ENCODE peak calls at places on chromosomes 11 and 22, in five cellular contexts. T is WTC11, M is H9, P is fibroblast of pulmonary artery, W is adrenal gland. C is an unnamed sample.

GRCh38 chr11:78469905-78470304 is 52.3 kb upstream of the GAB2 start:
- DNase-seq in T (no peak), M (no peak), P (peak; percentile 13), W (no peak), C (no peak)

GRCh38 chr11:95950905-95951304 is 27.0 kb upstream of the MTMR2 start:
- DNase-seq in T (no peak), M (no peak), P (no peak), W (no peak), C (no peak)

GRCh38 chr11:73225851-73226250 is 7.8 kb downstream of the P2RY2 start:
- DNase-seq in T (no peak), M (no peak), P (no peak), W (no peak), C (no peak)

GRCh38 chr22:30751529-30751928 is 56.9 kb downstream of the OSBP2 start:
- DNase-seq in T (no peak), M (no peak), P (no peak), W (no peak), C (no peak)

GRCh38 chr11:125724125-125724524 is 22.0 kb upstream of the PATE1 start:
- DNase-seq in T (no peak), M (no peak), P (peak; percentile 49), W (no peak), C (no peak)

GRCh38 chr22:36544107-36544620 is 15.2 kb upstream of the EIF3D start:
- DNase-seq in T (no peak), M (no peak), P (peak; percentile 58), W (no peak), C (no peak)

GRCh38 chr11:2517386-2518064 is 72.7 kb downstream of the KCNQ1 start:
- DNase-seq in T (peak; percentile 6), M (peak; percentile 20), P (no peak), W (no peak), C (no peak)

GRCh38 chr22:48703265-48703941 is 1124.3 kb downstream of the BRD1 start:
- DNase-seq in T (peak; percentile 1), M (no peak), P (no peak), W (no peak), C (no peak)

GRCh38 chr11:19664896-19665548 is 47.6 kb upstream of the NAV2 start:
- DNase-seq in T (no peak), M (no peak), P (peak; percentile 84), W (no peak), C (no peak)

GRCh38 chr22:44882226-44882905 is 127.4 kb downstream of the PHF21B start:
- DNase-seq in T (no peak), M (peak; percentile 28), P (no peak), W (no peak), C (no peak)

GRCh38 chr11:102946237-102946636 is 9.3 kb downstream of the MMP13 start:
- DNase-seq in T (no peak), M (no peak), P (no peak), W (no peak), C (no peak)

GRCh38 chr11:87150936-87151335 is 113.2 kb downstream of the TMEM135 start:
- DNase-seq in T (no peak), M (no peak), P (peak; percentile 61), W (no peak), C (no peak)

GRCh38 chr22:30861131-30861530 is 107.4 kb downstream of the MORC2 start:
- DNase-seq in T (no peak), M (peak; percentile 21), P (no peak), W (peak; percentile 44), C (no peak)

GRCh38 chr11:78220218-78221157 is 31.8 kb downstream of the USP35 start:
- DNase-seq in T (no peak), M (peak; percentile 6), P (no peak), W (peak; percentile 24), C (no peak)

GRCh38 chr11:1422481-1422880 is 32.7 kb downstream of the BRSK2 start:
- DNase-seq in T (peak; percentile 42), M (no peak), P (peak; percentile 11), W (no peak), C (no peak)

GRCh38 chr11:6433998-6434650 is 6.7 kb downstream of the HPX start:
- DNase-seq in T (no peak), M (no peak), P (no peak), W (no peak), C (no peak)

GRCh38 chr11:1208361-1209261 is 14.3 kb upstream of the MUC5B start:
- DNase-seq in T (peak; percentile 10), M (peak; percentile 19), P (no peak), W (no peak), C (no peak)

GRCh38 chr11:133040289-133040893 is 491.9 kb downstream of the OPCML start:
- DNase-seq in T (no peak), M (no peak), P (no peak), W (no peak), C (no peak)

GRCh38 chr22:46737105-46737975 is 712 bp downstream of the CERK start:
- DNase-seq in T (peak; percentile 58), M (peak; percentile 46), P (peak; percentile 29), W (no peak), C (peak; percentile 25)

GRCh38 chr11:65431452-65432132 is 9.0 kb downstream of the NEAT1 start:
- DNase-seq in T (no peak), M (no peak), P (peak; percentile 68), W (peak; percentile 49), C (no peak)

GRCh38 chr11:132803436-132803835 is 728.9 kb downstream of the OPCML start:
- DNase-seq in T (no peak), M (no peak), P (no peak), W (no peak), C (no peak)

GRCh38 chr11:29527391-29527936 is 489.4 kb downstream of the KCNA4 start:
- DNase-seq in T (no peak), M (no peak), P (peak; percentile 99), W (no peak), C (no peak)

GRCh38 chr22:20021196-20022181 is 579 bp downstream of the TANGO2 start:
- DNase-seq in T (no peak), M (no peak), P (peak; percentile 46), W (peak; percentile 92), C (no peak)

GRCh38 chr22:45537734-45538181 is 35.1 kb downstream of the FBLN1 start:
- DNase-seq in T (no peak), M (no peak), P (peak; percentile 51), W (no peak), C (no peak)

GRCh38 chr11:615453-616319 is at the start of gene IRF7:
- DNase-seq in T (peak; percentile 91), M (peak; percentile 91), P (peak; percentile 91), W (peak; percentile 96), C (peak; percentile 89)

GRCh38 chr22:45968751-45969413 is 8.1 kb downstream of the WNT7B start:
- DNase-seq in T (no peak), M (no peak), P (peak; percentile 35), W (no peak), C (no peak)

GRCh38 chr11:20310137-20310536 is 53.4 kb upstream of the HTATIP2 start:
- DNase-seq in T (no peak), M (no peak), P (no peak), W (no peak), C (no peak)

GRCh38 chr11:100235085-100235484 is 452.0 kb upstream of the ARHGAP42 start:
- DNase-seq in T (no peak), M (no peak), P (no peak), W (no peak), C (no peak)

GRCh38 chr11:128507936-128508335 is 79.4 kb downstream of the ETS1 start:
- DNase-seq in T (no peak), M (no peak), P (no peak), W (no peak), C (no peak)

GRCh38 chr11:63573881-63574855 is 11.0 kb upstream of the PLAAT2 start:
- DNase-seq in T (no peak), M (peak; percentile 31), P (peak; percentile 89), W (peak; percentile 81), C (no peak)

GRCh38 chr22:29359469-29359868 is 28.9 kb downstream of the AP1B1 start:
- DNase-seq in T (peak; percentile 68), M (peak; percentile 69), P (peak; percentile 72), W (peak; percentile 87), C (peak; percentile 55)

DNA sequence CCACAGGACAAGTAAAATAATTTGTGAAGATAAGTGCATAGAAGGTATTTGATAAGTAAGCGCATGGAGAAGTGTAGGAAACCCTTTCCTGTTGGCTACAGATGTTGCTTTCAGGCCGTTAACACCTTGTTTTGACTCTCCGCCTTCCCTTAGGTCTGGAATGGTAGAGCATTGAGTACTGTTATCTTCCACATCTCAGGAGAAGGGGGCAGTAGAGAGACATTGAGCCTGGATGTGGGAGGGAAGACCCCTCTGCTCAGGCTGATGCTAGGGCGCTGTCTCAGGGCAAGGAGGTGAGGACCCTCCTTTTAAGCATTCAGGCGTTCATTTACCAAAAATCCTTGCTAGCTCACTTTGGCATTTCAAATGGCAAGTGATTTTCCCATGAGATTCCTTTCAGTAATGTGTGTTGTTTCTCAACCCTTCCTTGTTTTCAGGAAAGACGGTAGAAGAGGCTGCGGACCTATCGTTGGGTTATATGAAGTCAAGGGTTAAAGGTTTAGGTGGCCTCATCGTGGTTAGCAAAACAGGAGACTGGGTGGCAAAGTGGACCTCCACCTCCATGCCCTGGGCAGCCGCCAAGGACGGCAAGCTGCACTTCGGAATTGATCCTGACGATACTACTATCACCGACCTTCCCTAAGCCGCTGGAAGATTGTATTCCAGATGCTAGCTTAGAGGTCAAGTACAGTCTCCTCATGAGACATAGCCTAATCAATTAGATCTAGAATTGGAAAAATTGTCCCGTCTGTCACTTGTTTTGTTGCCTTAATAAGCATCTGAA is 27.0 kb upstream of the SCGB1A1 start:
- DNase-seq in T (no peak), M (no peak), P (no peak), W (no peak), C (no peak)
- TF ChIP-seq CTCF in T (no peak), M (peak; percentile 61), P (no peak), W (no peak), C (peak; percentile 24)

GRCh38 chr11:48210052-48210451 is 6.6 kb upstream of the OR4B1 start:
- DNase-seq in T (no peak), M (peak; percentile 29), P (peak; percentile 4), W (no peak), C (no peak)
- TF ChIP-seq CTCF in T (no peak), M (peak; percentile 26), P (peak; percentile 25), W (no peak), C (peak; percentile 20)

GRCh38 chr11:69540118-69541000 is 58.9 kb downstream of the LINC01488 start:
- DNase-seq in T (no peak), M (peak; percentile 62), P (no peak), W (no peak), C (no peak)
- TF ChIP-seq CTCF in T (no peak), M (peak; percentile 37), P (no peak), W (no peak), C (no peak)

DNA sequence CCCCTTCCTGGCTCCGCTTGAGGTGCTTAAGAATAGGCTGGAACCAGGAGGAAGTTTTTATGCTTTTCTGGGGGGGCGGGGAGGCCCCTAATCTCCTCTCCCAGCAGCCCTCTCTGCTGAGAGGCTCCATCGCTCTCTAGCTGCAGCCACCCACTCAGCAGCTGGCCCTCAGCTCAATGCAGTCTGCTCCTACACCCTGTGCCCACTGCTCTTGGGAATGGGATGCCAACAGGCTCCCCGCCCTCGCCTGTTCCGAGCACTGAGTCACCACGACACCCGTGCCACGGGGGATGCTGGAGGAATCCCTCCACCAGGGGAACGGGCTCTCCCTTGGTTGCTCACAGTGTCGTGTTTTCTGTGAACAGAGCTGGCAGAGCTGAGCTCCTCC is 23.5 kb upstream of the SUSD2 start:
- DNase-seq in T (no peak), M (no peak), P (no peak), W (no peak), C (no peak)
- TF ChIP-seq CTCF in T (no peak), M (no peak), P (no peak), W (no peak), C (no peak)

GRCh38 chr11:59668188-59668949 is 468 bp downstream of the PATL1 start:
- DNase-seq in T (peak; percentile 81), M (peak; percentile 71), P (peak; percentile 39), W (peak; percentile 86), C (peak; percentile 14)
- TF ChIP-seq CTCF in T (no peak), M (peak; percentile 38), P (peak; percentile 14), W (peak; percentile 57), C (peak; percentile 50)

C was measured in neural crest cell.